ENCODE peak calls at places on chromosomes 3 and 15, in ten cellular contexts. S is NCI-H1694 treated with DMSO at 0.1 percent for 48 hours; Z is frontal cortex; A is fibroblast of gingiva; P is body of pancreas; W is A549; Q is stimulated activated CD8-positive, alpha-beta memory T cell treated with anti-CD3 and anti-CD28 coated beads, Interleukin-12 subunit alpha, Interleukin-12 subunit beta, amount 100 ng/mL, for 4 hours; O is H9; Y is stimulated activated naive CD4-positive, alpha-beta T cell; E is astrocyte of the spinal cord. D is an unnamed sample.

GRCh38 chr15:98799461-98799971 is 151.2 kb downstream of the IGF1R start:
- DNase-seq in S (no peak), Z (no peak), A (peak), P (no peak), W (peak), Q (no peak), O (no peak), Y (no peak), E (peak), D (no peak)

GRCh38 chr3:119145500-119146167 is at the start of gene TEX55:
- DNase-seq in S (peak), Z (peak), A (peak), P (no peak), W (peak), Q (no peak), O (peak), Y (peak), E (peak), D (no peak)

GRCh38 chr3:65483475-65483874 is 555.2 kb downstream of the MAGI1 start:
- DNase-seq in S (no peak), Z (no peak), A (peak), P (peak), W (no peak), Q (no peak), O (peak), Y (no peak), E (peak), D (no peak)

GRCh38 chr15:41893422-41894250 is at the start of gene SPTBN5:
- DNase-seq in S (no peak), Z (no peak), A (no peak), P (no peak), W (no peak), Q (no peak), O (no peak), Y (no peak), E (no peak), D (no peak)

GRCh38 chr15:70127288-70127746 is 29.6 kb upstream of the TLE3 start:
- DNase-seq in S (no peak), Z (no peak), A (no peak), P (peak), W (peak), Q (no peak), O (no peak), Y (no peak), E (no peak), D (peak)

GRCh38 chr3:177358085-177358967 is 161.0 kb upstream of the TBL1XR1 start:
- DNase-seq in S (no peak), Z (peak), A (peak), P (no peak), W (peak), Q (peak), O (peak), Y (peak), E (peak), D (peak)

GRCh38 chr3:65083240-65083639 is 395.4 kb upstream of the ADAMTS9 start:
- DNase-seq in S (no peak), Z (no peak), A (no peak), P (no peak), W (no peak), Q (no peak), O (no peak), Y (no peak), E (no peak), D (no peak)

GRCh38 chr3:148075829-148076716 is 621.6 kb upstream of the AGTR1 start:
- DNase-seq in S (peak), Z (peak), A (peak), P (no peak), W (peak), Q (no peak), O (peak), Y (no peak), E (peak), D (no peak)

GRCh38 chr3:182105875-182106274 is 394.1 kb downstream of the SOX2 start:
- DNase-seq in S (no peak), Z (no peak), A (no peak), P (no peak), W (no peak), Q (no peak), O (no peak), Y (no peak), E (peak), D (no peak)

GRCh38 chr15:93250905-93251304 is 161.9 kb upstream of the RGMA start:
- DNase-seq in S (no peak), Z (no peak), A (no peak), P (no peak), W (no peak), Q (no peak), O (no peak), Y (no peak), E (no peak), D (no peak)

GRCh38 chr15:30962659-30963058 is 28.8 kb downstream of the MTMR10 start:
- DNase-seq in S (no peak), Z (no peak), A (no peak), P (no peak), W (no peak), Q (no peak), O (no peak), Y (peak), E (no peak), D (no peak)

GRCh38 chr3:52052831-52053306 is 3.5 kb downstream of the DUSP7 start:
- DNase-seq in S (no peak), Z (peak), A (peak), P (peak), W (peak), Q (peak), O (peak), Y (no peak), E (peak), D (peak)

GRCh38 chr15:95669146-95669922 is 661.2 kb upstream of the NR2F2 start:
- DNase-seq in S (no peak), Z (no peak), A (peak), P (no peak), W (no peak), Q (no peak), O (no peak), Y (no peak), E (peak), D (peak)

GRCh38 chr15:43522247-43522646 is 4.8 kb downstream of the MAP1A start:
- DNase-seq in S (no peak), Z (no peak), A (no peak), P (no peak), W (no peak), Q (no peak), O (no peak), Y (no peak), E (no peak), D (no peak)

GRCh38 chr15:74988007-74988800 is 7.2 kb upstream of the SCAMP5 start:
- DNase-seq in S (peak), Z (no peak), A (no peak), P (peak), W (peak), Q (peak), O (peak), Y (peak), E (peak), D (peak)

GRCh38 chr3:27629381-27629780 is 92.7 kb downstream of the EOMES start:
- DNase-seq in S (no peak), Z (no peak), A (no peak), P (no peak), W (no peak), Q (no peak), O (no peak), Y (no peak), E (no peak), D (no peak)

GRCh38 chr3:104549099-104549714 is 817.5 kb upstream of the ALCAM start:
- DNase-seq in S (no peak), Z (no peak), A (no peak), P (no peak), W (no peak), Q (no peak), O (no peak), Y (no peak), E (no peak), D (no peak)

GRCh38 chr3:35785540-35785939 is 146.2 kb downstream of the ARPP21 start:
- DNase-seq in S (no peak), Z (no peak), A (no peak), P (no peak), W (no peak), Q (no peak), O (no peak), Y (no peak), E (no peak), D (no peak)

GRCh38 chr3:141796436-141797166 is 33.4 kb downstream of the GRK7 start:
- DNase-seq in S (no peak), Z (no peak), A (peak), P (no peak), W (no peak), Q (peak), O (no peak), Y (peak), E (peak), D (no peak)

D was measured in right lobe of liver.